ENCODE peak calls at places on chromosomes 5 and 9, in ten cellular contexts. X is uterus, R is fibroblast of mammary gland, U is BE2C, H is choroid plexus epithelial cell, T is WTC11, W is cardiac muscle cell, F is cardiac fibroblast, Y is heart right ventricle, M is Caco-2. O is an unnamed sample.
A peak's percentile ranks its signal among the peaks of the same experiment; 100 is the strongest.

GRCh38 chr5:14127587-14127986 is 15.6 kb upstream of the TRIO start:
- DNase-seq in T (no peak), X (no peak), Y (no peak), M (no peak), R (no peak), W (no peak), U (no peak), H (no peak), F (no peak), O (no peak)

GRCh38 chr5:169805527-169805934 is 168.5 kb downstream of the DOCK2 start:
- DNase-seq in H (peak; percentile 18), Y (no peak), F (peak; percentile 62), T (no peak), M (no peak), W (no peak), R (peak; percentile 88), U (no peak), X (no peak), O (no peak)

GRCh38 chr9:134403682-134404301 is 77.5 kb downstream of the RXRA start:
- DNase-seq in Y (peak; percentile 84), X (peak; percentile 72), W (no peak), H (peak; percentile 86), U (no peak), T (no peak), F (peak; percentile 77), M (no peak), R (peak; percentile 91), O (no peak)

GRCh38 chr9:90142580-90142979 is 500.0 kb downstream of the DIRAS2 start:
- DNase-seq in T (peak; percentile 48), F (peak; percentile 58), U (peak; percentile 61), R (peak; percentile 50), W (peak; percentile 78), X (no peak), H (peak; percentile 63), M (peak; percentile 30), Y (no peak), O (peak; percentile 59)

GRCh38 chr5:91225848-91226686 is 157.1 kb downstream of the ARRDC3 start:
- DNase-seq in U (peak; percentile 34), R (no peak), F (no peak), T (peak; percentile 74), H (no peak), M (peak; percentile 61), X (no peak), Y (no peak), W (peak; percentile 35), O (peak; percentile 70)

GRCh38 chr9:72524820-72525539 is 3.6 kb downstream of the TMC1 start:
- DNase-seq in F (peak; percentile 98), U (no peak), H (peak; percentile 95), M (peak; percentile 57), X (no peak), W (no peak), Y (no peak), R (peak; percentile 98), T (no peak), O (peak; percentile 97)

GRCh38 chr9:17623965-17624364 is 45.1 kb downstream of the SH3GL2 start:
- DNase-seq in Y (no peak), T (no peak), F (no peak), U (no peak), R (no peak), W (no peak), H (no peak), X (no peak), M (no peak), O (no peak)

GRCh38 chr9:71349218-71349617 is 227.8 kb upstream of the TRPM3 start:
- DNase-seq in X (no peak), T (no peak), U (no peak), W (no peak), Y (no peak), F (peak; percentile 84), R (peak; percentile 44), H (peak; percentile 3), M (no peak), O (no peak)

GRCh38 chr5:180596115-180596667 is 4.9 kb upstream of the SCGB3A1 start:
- DNase-seq in U (no peak), W (no peak), X (no peak), F (no peak), R (no peak), M (no peak), Y (no peak), H (no peak), T (peak; percentile 6), O (no peak)

GRCh38 chr5:76546497-76547102 is 76.6 kb downstream of the F2RL2 start:
- DNase-seq in F (no peak), H (no peak), U (no peak), X (no peak), M (no peak), Y (no peak), R (no peak), W (no peak), T (no peak), O (no peak)

GRCh38 chr9:84950879-84951811 is 281.6 kb downstream of the NTRK2 start:
- DNase-seq in X (no peak), R (no peak), H (no peak), F (no peak), U (no peak), Y (no peak), M (no peak), W (no peak), T (no peak), O (no peak)

GRCh38 chr5:136772541-136772940 is 407.2 kb upstream of the TRPC7 start:
- DNase-seq in W (no peak), T (no peak), M (no peak), R (no peak), U (no peak), F (no peak), X (no peak), Y (no peak), H (no peak), O (no peak)

GRCh38 chr9:86434039-86434726 is 80.0 kb upstream of the TUT7 start:
- DNase-seq in F (peak; percentile 77), R (peak; percentile 83), T (no peak), W (peak; percentile 57), U (no peak), M (no peak), H (peak; percentile 90), Y (no peak), X (peak; percentile 85), O (peak; percentile 56)

GRCh38 chr5:158992104-158992740 is 107.5 kb downstream of the EBF1 start:
- DNase-seq in U (no peak), M (no peak), W (no peak), H (peak; percentile 86), R (peak; percentile 87), X (no peak), Y (no peak), T (no peak), F (peak; percentile 81), O (peak; percentile 92)

GRCh38 chr9:131817627-131818026 is 77.8 kb upstream of the RAPGEF1 start:
- DNase-seq in F (no peak), W (no peak), X (no peak), H (no peak), Y (no peak), M (no peak), U (peak; percentile 76), T (no peak), R (no peak), O (no peak)

GRCh38 chr5:29811914-29812679 is 1381.4 kb upstream of the CDH6 start:
- DNase-seq in T (no peak), U (peak; percentile 24), W (peak; percentile 14), F (no peak), R (no peak), X (no peak), Y (no peak), H (no peak), M (peak; percentile 47), O (peak; percentile 21)

GRCh38 chr9:34096751-34097150 is 29.7 kb downstream of the DCAF12 start:
- DNase-seq in T (no peak), U (no peak), M (no peak), F (no peak), R (no peak), X (no peak), Y (no peak), W (no peak), H (no peak), O (no peak)
- TF ChIP-seq CTCF in T (no peak), U (no peak), M (no peak), F (no peak), R (no peak), X (no peak), Y (no peak), W (no peak), H (no peak), O (no peak)

GRCh38 chr9:128094166-128094949 is 26.3 kb downstream of the SLC25A25 start:
- DNase-seq in R (peak; percentile 97), F (peak; percentile 99), X (peak; percentile 90), T (peak; percentile 64), Y (peak; percentile 83), M (peak; percentile 72), H (peak; percentile 98), W (peak; percentile 93), U (peak; percentile 91), O (peak; percentile 99)
- TF ChIP-seq CTCF in R (no peak), F (no peak), X (no peak), T (no peak), Y (no peak), M (no peak), H (no peak), W (no peak), U (no peak), O (no peak)

DNA sequence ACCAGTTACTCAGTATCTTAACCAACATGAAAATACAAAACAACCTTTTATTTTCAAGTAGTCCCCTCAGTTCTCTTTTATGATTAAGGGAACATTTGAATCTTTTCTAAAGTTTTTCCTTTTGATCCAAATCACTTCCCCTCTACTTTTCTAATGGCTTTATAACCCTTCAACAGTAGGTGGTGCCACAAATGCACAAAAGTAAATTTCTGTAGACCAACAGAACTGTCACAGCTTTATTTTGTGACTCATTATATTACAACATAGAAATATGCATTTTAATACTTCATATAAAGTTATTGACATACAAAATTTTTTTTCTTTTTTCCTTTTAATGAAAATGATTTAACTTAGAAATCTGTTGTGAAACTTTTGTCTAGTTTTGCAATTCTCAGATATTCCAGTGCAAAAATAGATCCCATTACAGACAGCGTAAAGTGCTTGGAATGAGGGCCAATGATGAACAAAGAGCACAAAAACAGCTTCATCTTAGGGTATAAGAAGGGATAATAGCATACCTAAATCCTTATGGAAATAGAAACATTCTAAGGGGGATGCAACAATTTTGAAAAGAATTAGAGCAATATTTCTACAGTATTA is 17.0 kb downstream of the NIPSNAP3B start:
- DNase-seq in Y (no peak), U (no peak), W (no peak), M (no peak), F (peak; percentile 72), T (no peak), H (peak; percentile 66), R (peak; percentile 56), X (no peak), O (peak; percentile 71)
- TF ChIP-seq CTCF in Y (peak; percentile 26), U (peak; percentile 54), W (peak; percentile 46), M (peak; percentile 21), F (peak; percentile 55), T (no peak), H (peak; percentile 53), R (peak; percentile 55), X (no peak), O (peak; percentile 45)

DNA sequence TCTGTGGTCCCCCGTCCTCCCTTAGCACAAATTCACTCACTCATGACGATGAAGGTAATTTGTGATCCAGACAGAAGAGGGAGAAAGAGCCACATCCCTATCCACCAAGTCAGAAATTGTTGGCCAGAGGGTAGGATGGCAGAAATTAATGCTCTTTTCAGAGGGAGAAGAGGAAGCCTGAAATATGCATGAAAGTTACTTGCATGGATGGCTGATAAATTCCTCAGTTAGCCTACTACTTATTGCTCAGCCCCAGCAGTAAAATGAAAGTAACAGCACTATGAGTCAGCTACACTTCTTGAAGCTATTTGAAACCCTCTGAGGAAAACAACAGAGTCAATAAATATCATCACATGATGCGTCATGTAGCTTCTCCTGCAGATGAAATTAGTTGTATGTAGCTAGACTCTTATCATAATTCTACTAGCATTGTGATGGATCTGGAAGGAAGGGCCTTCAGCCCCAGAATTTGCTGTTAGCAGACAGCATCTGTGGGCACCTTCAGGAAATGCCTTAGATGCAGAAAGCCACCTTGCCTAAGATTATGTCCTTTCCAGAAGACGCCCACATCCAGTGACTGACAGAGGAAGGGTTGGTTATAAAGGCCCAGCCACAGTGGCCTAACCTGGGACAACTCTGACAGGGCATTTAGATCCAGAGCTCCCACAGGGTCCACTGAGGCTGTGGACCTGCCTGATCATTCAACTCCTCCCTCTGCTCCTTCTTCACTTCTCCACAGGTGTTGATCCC is 81.2 kb upstream of the CCDC112 start:
- DNase-seq in X (no peak), M (no peak), Y (no peak), H (peak; percentile 92), R (peak; percentile 95), W (no peak), F (peak; percentile 90), T (no peak), U (no peak), O (peak; percentile 59)
- TF ChIP-seq CTCF in X (no peak), M (peak; percentile 3), Y (peak; percentile 49), H (peak; percentile 65), R (peak; percentile 28), W (peak; percentile 47), F (peak; percentile 37), T (no peak), U (no peak), O (peak; percentile 35)